ENCODE peak calls at places on chromosomes 7 and 10, in seven cellular contexts. W is activated CD8-positive, alpha-beta T cell treated with anti-CD3 and anti-CD28 coated beads for 36 hours; M is CD4-positive, alpha-beta T cell; B is psoas muscle; G is astrocyte of the cerebellum; R is GM10248; S is fibroblast of mammary gland. Y is an unnamed sample.

GRCh38 chr7:122652851-122653250 is 46.1 kb downstream of the RNF133 start:
- DNase-seq in W (no peak), M (no peak), B (no peak), G (no peak), R (no peak), S (no peak), Y (no peak)

GRCh38 chr7:102244601-102245000 is 42.1 kb upstream of the SH2B2 start:
- DNase-seq in W (no peak), M (no peak), B (no peak), G (no peak), R (no peak), S (no peak), Y (no peak)

GRCh38 chr7:129646369-129647021 is 35.0 kb downstream of the NRF1 start:
- DNase-seq in W (no peak), M (no peak), B (no peak), G (no peak), R (no peak), S (no peak), Y (no peak)

GRCh38 chr10:126844406-126844805 is 60.8 kb upstream of the DOCK1 start:
- DNase-seq in W (no peak), M (no peak), B (no peak), G (peak; percentile 8), R (no peak), S (peak; percentile 33), Y (no peak)

GRCh38 chr10:122475130-122475529 is 13.8 kb downstream of the HTRA1 start:
- DNase-seq in W (no peak), M (no peak), B (peak; percentile 87), G (no peak), R (no peak), S (no peak), Y (no peak)

GRCh38 chr7:140403878-140404564 is at the start of gene RAB19:
- DNase-seq in W (peak; percentile 66), M (peak; percentile 20), B (no peak), G (no peak), R (peak; percentile 52), S (no peak), Y (no peak)

GRCh38 chr10:99660662-99661369 is 1.5 kb downstream of the ENTPD7 start:
- DNase-seq in W (no peak), M (no peak), B (no peak), G (no peak), R (no peak), S (no peak), Y (no peak)

GRCh38 chr7:44100458-44101303 is 3.5 kb upstream of the AEBP1 start:
- DNase-seq in W (no peak), M (no peak), B (peak; percentile 50), G (peak; percentile 79), R (peak; percentile 28), S (peak; percentile 76), Y (peak; percentile 68)

GRCh38 chr10:74921744-74922143 is 95.3 kb downstream of the KAT6B start:
- DNase-seq in W (no peak), M (no peak), B (no peak), G (no peak), R (no peak), S (peak; percentile 35), Y (no peak)

GRCh38 chr7:1632506-1632905 is 37.6 kb upstream of the ELFN1 start:
- DNase-seq in W (no peak), M (no peak), B (no peak), G (no peak), R (no peak), S (no peak), Y (no peak)

GRCh38 chr10:62993121-62993520 is 140.0 kb upstream of the NRBF2 start:
- DNase-seq in W (no peak), M (no peak), B (no peak), G (peak; percentile 12), R (no peak), S (no peak), Y (no peak)

GRCh38 chr10:132111121-132111731 is 45.5 kb downstream of the JAKMIP3 start:
- DNase-seq in W (no peak), M (no peak), B (no peak), G (no peak), R (no peak), S (no peak), Y (no peak)

GRCh38 chr7:45917658-45918057 is 3.4 kb downstream of the IGFBP3 start:
- DNase-seq in W (peak; percentile 82), M (peak; percentile 74), B (peak; percentile 88), G (peak; percentile 45), R (peak; percentile 82), S (peak; percentile 57), Y (no peak)

GRCh38 chr10:59997807-59998525 is 91.6 kb upstream of the CCDC6 start:
- DNase-seq in W (no peak), M (no peak), B (no peak), G (no peak), R (no peak), S (peak; percentile 20), Y (no peak)

GRCh38 chr10:89019589-89020327 is 29.2 kb downstream of the FAS start:
- DNase-seq in W (no peak), M (no peak), B (no peak), G (no peak), R (no peak), S (no peak), Y (no peak)

GRCh38 chr10:79615577-79615976 is 4.8 kb downstream of the SFTPA1 start:
- DNase-seq in W (no peak), M (no peak), B (no peak), G (no peak), R (no peak), S (no peak), Y (no peak)

GRCh38 chr7:50182734-50183133 is 89.7 kb upstream of the ZPBP start:
- DNase-seq in W (no peak), M (no peak), B (no peak), G (no peak), R (no peak), S (no peak), Y (no peak)

GRCh38 chr7:111232249-111233084 is 141.5 kb downstream of the LRRN3 start:
- DNase-seq in W (no peak), M (no peak), B (no peak), G (no peak), R (no peak), S (peak; percentile 64), Y (no peak)

GRCh38 chr7:123751816-123752215 is 3.0 kb upstream of the WASL start:
- DNase-seq in W (no peak), M (no peak), B (no peak), G (no peak), R (no peak), S (no peak), Y (no peak)

GRCh38 chr7:143504937-143505297 is 27.2 kb downstream of the TAS2R41 start:
- DNase-seq in W (no peak), M (no peak), B (no peak), G (no peak), R (no peak), S (no peak), Y (no peak)

GRCh38 chr7:14924398-14924797 is 21.8 kb upstream of the DGKB start:
- DNase-seq in W (no peak), M (no peak), B (no peak), G (no peak), R (no peak), S (peak; percentile 23), Y (no peak)

GRCh38 chr10:70532554-70533188 is 54.1 kb downstream of the PALD1 start:
- DNase-seq in W (no peak), M (no peak), B (no peak), G (no peak), R (no peak), S (no peak), Y (no peak)

GRCh38 chr10:68992721-68993440 is 4.3 kb downstream of the KIFBP start:
- DNase-seq in W (no peak), M (no peak), B (peak; percentile 68), G (peak; percentile 76), R (no peak), S (peak; percentile 96), Y (peak; percentile 81)

GRCh38 chr7:6453737-6454136 is 6.0 kb upstream of the DAGLB start:
- DNase-seq in W (no peak), M (no peak), B (no peak), G (no peak), R (no peak), S (peak; percentile 87), Y (peak; percentile 87)

GRCh38 chr10:70191161-70191770 is 21.0 kb upstream of the SAR1A start:
- DNase-seq in W (no peak), M (no peak), B (no peak), G (no peak), R (no peak), S (peak; percentile 54), Y (no peak)

GRCh38 chr10:80473692-80474596 is 19.8 kb downstream of the TSPAN14 start:
- DNase-seq in W (peak; percentile 38), M (no peak), B (no peak), G (no peak), R (no peak), S (peak; percentile 62), Y (no peak)

GRCh38 chr7:131105294-131105802 is 222.3 kb upstream of the MKLN1 start:
- DNase-seq in W (no peak), M (no peak), B (no peak), G (no peak), R (no peak), S (peak; percentile 22), Y (no peak)

GRCh38 chr10:31413325-31413724 is 94.3 kb downstream of the ZEB1 start:
- DNase-seq in W (no peak), M (no peak), B (no peak), G (no peak), R (peak; percentile 7), S (no peak), Y (no peak)

GRCh38 chr7:25846722-25847121 is 305.3 kb upstream of the NFE2L3 start:
- DNase-seq in W (no peak), M (no peak), B (peak; percentile 88), G (peak; percentile 87), R (no peak), S (peak; percentile 94), Y (no peak)
- TF ChIP-seq CTCF in W (no peak), M (no peak), B (no peak), G (no peak), R (no peak), S (no peak), Y (no peak)

GRCh38 chr7:256981-257646 is 32.9 kb upstream of the FOXL3 start:
- DNase-seq in W (no peak), M (no peak), B (peak; percentile 40), G (no peak), R (no peak), S (no peak), Y (no peak)
- TF ChIP-seq CTCF in W (no peak), M (no peak), B (no peak), G (no peak), R (no peak), S (no peak), Y (no peak)

GRCh38 chr7:70975816-70976215 is 156.1 kb upstream of the GALNT17 start:
- DNase-seq in W (no peak), M (no peak), B (no peak), G (no peak), R (no peak), S (no peak), Y (no peak)
- TF ChIP-seq CTCF in W (no peak), M (no peak), B (no peak), G (no peak), R (no peak), S (no peak), Y (no peak)

GRCh38 chr10:43295436-43295835 is 28.6 kb upstream of the RASGEF1A start:
- DNase-seq in W (no peak), M (no peak), B (no peak), G (no peak), R (no peak), S (peak; percentile 7), Y (no peak)
- TF ChIP-seq CTCF in W (no peak), M (no peak), B (no peak), G (no peak), R (no peak), S (no peak), Y (no peak)

Y was measured in AG09309.